ENCODE peak calls at places on chromosomes 2 and 18, in six cellular contexts. H is IMR-90, O is iPS DF 6.9, U is uterus, I is cardiac muscle cell, T is A549. C is an unnamed sample.

GRCh38 chr2:106599540-106599939 is 112.4 kb downstream of the CD8B2 start:
- DNase-seq in H (no peak), O (no peak), U (no peak), I (no peak), T (no peak), C (no peak)

GRCh38 chr2:206452750-206453149 is 9.4 kb downstream of the ADAM23 start:
- DNase-seq in H (peak), O (no peak), U (no peak), I (no peak), T (peak), C (no peak)

GRCh38 chr2:42254186-42254911 is 85.2 kb downstream of the EML4 start:
- DNase-seq in H (peak), O (no peak), U (no peak), I (no peak), T (no peak), C (no peak)

GRCh38 chr18:46477425-46478011 is 179.5 kb downstream of the LOXHD1 start:
- DNase-seq in H (no peak), O (no peak), U (no peak), I (no peak), T (no peak), C (no peak)

GRCh38 chr2:55010915-55011314 is 39.3 kb downstream of the RTN4 start:
- DNase-seq in H (peak), O (no peak), U (no peak), I (no peak), T (peak), C (no peak)

GRCh38 chr2:5373200-5373599 is 319.0 kb upstream of the SOX11 start:
- DNase-seq in H (no peak), O (peak), U (no peak), I (peak), T (no peak), C (no peak)

GRCh38 chr18:8724452-8724851 is 19.1 kb downstream of the MTCL1 start:
- DNase-seq in H (no peak), O (no peak), U (no peak), I (no peak), T (no peak), C (no peak)

GRCh38 chr18:50806208-50806616 is 13.6 kb downstream of the MRO start:
- DNase-seq in H (no peak), O (no peak), U (no peak), I (peak), T (no peak), C (no peak)

GRCh38 chr2:213934560-213934959 is 476.3 kb upstream of the VWC2L start:
- DNase-seq in H (peak), O (peak), U (no peak), I (no peak), T (peak), C (no peak)

GRCh38 chr2:17083902-17084301 is 418.3 kb upstream of the CYRIA start:
- DNase-seq in H (no peak), O (no peak), U (no peak), I (no peak), T (no peak), C (peak)

GRCh38 chr18:32688821-32689220 is 84.0 kb downstream of the KLHL14 start:
- DNase-seq in H (no peak), O (no peak), U (no peak), I (no peak), T (no peak), C (no peak)

GRCh38 chr2:241854342-241855244 is 4.1 kb downstream of the PDCD1 start:
- DNase-seq in H (no peak), O (no peak), U (peak), I (no peak), T (no peak), C (no peak)

GRCh38 chr2:10357770-10358169 is 55.1 kb downstream of the HPCAL1 start:
- DNase-seq in H (no peak), O (no peak), U (no peak), I (no peak), T (no peak), C (no peak)

GRCh38 chr2:177340158-177340557 is 52.4 kb upstream of the AGPS start:
- DNase-seq in H (peak), O (no peak), U (no peak), I (no peak), T (no peak), C (no peak)

GRCh38 chr2:3423492-3424170 is 44.1 kb downstream of the TRAPPC12 start:
- DNase-seq in H (peak), O (peak), U (peak), I (peak), T (peak), C (no peak)

GRCh38 chr18:76932026-76932819 is 109.9 kb downstream of the ZNF236 start:
- DNase-seq in H (peak), O (no peak), U (peak), I (no peak), T (no peak), C (peak)

GRCh38 chr2:114005110-114005783 is 115.4 kb downstream of the ACTR3 start:
- DNase-seq in H (no peak), O (no peak), U (no peak), I (no peak), T (no peak), C (no peak)

GRCh38 chr2:142321706-142322280 is 191.0 kb upstream of the LRP1B start:
- DNase-seq in H (no peak), O (no peak), U (no peak), I (no peak), T (no peak), C (no peak)

GRCh38 chr2:224038830-224039079 is 331 bp downstream of the SERPINE2 start:
- DNase-seq in H (no peak), O (no peak), U (no peak), I (no peak), T (no peak), C (no peak)

GRCh38 chr18:44783371-44783770 is 102.7 kb downstream of the SETBP1 start:
- DNase-seq in H (no peak), O (no peak), U (no peak), I (no peak), T (no peak), C (no peak)

GRCh38 chr2:60560734-60561649 is 7.5 kb upstream of the BCL11A start:
- DNase-seq in H (no peak), O (no peak), U (no peak), I (peak), T (peak), C (no peak)

GRCh38 chr2:156319811-156320490 is 12.6 kb downstream of the NR4A2 start:
- DNase-seq in H (peak), O (no peak), U (peak), I (peak), T (no peak), C (no peak)
- H3K4me3 ChIP-seq in H (peak), O (peak), U (peak), I (peak), T (peak), C (peak)

GRCh38 chr2:161138429-161138828 is 21.8 kb upstream of the TANK start:
- DNase-seq in H (no peak), O (no peak), U (no peak), I (no peak), T (no peak), C (no peak)
- H3K4me3 ChIP-seq in H (no peak), O (no peak), U (no peak), I (no peak), T (peak), C (no peak)

GRCh38 chr18:35949090-35949489 is 23.4 kb upstream of the RMP24 start:
- DNase-seq in H (no peak), O (no peak), U (no peak), I (no peak), T (no peak), C (no peak)
- H3K4me3 ChIP-seq in H (no peak), O (peak), U (no peak), I (no peak), T (no peak), C (no peak)

GRCh38 chr2:174596994-174597346 is 634 bp downstream of the WIPF1 start:
- DNase-seq in H (peak), O (no peak), U (no peak), I (no peak), T (no peak), C (no peak)

GRCh38 chr2:174593574-174594203 is 3.9 kb downstream of the WIPF1 start:
- DNase-seq in H (peak), O (no peak), U (no peak), I (no peak), T (no peak), C (no peak)

GRCh38 chr2:174595904-174596397 is 1.7 kb downstream of the WIPF1 start:
- DNase-seq in H (no peak), O (no peak), U (no peak), I (no peak), T (no peak), C (no peak)

GRCh38 chr2:174594451-174594850 is 3.2 kb downstream of the WIPF1 start:
- DNase-seq in H (no peak), O (no peak), U (no peak), I (no peak), T (no peak), C (no peak)

DNA sequence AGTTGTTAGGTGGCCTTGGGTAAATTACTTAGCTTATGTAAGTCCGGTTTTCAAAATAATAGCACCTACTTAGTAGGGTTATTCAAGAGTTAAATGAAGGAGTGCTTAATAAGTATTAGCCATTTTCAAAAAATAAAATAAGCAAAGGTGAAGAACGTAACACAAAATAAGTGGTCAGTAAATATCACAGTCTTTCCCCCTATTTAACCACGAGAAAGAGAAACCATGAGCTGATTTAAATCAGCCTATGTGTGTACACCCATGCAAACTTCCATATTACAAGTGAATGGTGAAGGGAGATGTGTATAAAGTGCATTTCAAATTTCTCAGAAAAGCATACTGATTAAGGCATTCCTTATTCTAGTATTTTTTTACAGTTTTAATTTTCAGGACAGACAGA is 2.2 kb downstream of the WIPF1 start:
- DNase-seq in H (no peak), O (no peak), U (no peak), I (no peak), T (no peak), C (no peak)
- H3K4me3 ChIP-seq in H (no peak), O (no peak), U (no peak), I (no peak), T (no peak), C (no peak)

GRCh38 chr2:163347982-163348842 is 387.6 kb downstream of the FIGN start:
- DNase-seq in H (peak), O (peak), U (peak), I (peak), T (peak), C (peak)
- H3K4me3 ChIP-seq in H (peak), O (peak), U (peak), I (no peak), T (peak), C (peak)

DNA sequence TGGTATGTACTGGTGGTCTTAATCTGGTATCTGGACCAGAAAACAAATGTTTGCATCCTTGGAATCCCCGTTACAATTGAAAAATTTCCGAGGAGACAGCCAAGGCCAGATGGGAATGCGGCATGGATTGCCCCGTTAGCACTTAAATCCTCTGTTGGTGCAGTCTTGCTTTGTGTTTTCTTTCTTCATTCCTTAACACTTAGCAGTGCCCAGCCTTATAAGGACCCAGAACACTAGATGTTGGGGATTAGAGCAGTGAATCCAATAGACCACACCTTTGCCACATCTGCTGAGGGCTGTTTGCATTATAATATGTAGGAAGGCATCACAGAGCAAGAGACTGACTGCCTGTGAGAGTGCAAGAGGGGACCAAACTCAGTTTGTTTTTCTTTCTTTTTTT is 12.8 kb upstream of the ZNF532 start:
- DNase-seq in H (no peak), O (no peak), U (no peak), I (no peak), T (no peak), C (no peak)
- H3K4me3 ChIP-seq in H (no peak), O (no peak), U (no peak), I (no peak), T (no peak), C (no peak)

DNA sequence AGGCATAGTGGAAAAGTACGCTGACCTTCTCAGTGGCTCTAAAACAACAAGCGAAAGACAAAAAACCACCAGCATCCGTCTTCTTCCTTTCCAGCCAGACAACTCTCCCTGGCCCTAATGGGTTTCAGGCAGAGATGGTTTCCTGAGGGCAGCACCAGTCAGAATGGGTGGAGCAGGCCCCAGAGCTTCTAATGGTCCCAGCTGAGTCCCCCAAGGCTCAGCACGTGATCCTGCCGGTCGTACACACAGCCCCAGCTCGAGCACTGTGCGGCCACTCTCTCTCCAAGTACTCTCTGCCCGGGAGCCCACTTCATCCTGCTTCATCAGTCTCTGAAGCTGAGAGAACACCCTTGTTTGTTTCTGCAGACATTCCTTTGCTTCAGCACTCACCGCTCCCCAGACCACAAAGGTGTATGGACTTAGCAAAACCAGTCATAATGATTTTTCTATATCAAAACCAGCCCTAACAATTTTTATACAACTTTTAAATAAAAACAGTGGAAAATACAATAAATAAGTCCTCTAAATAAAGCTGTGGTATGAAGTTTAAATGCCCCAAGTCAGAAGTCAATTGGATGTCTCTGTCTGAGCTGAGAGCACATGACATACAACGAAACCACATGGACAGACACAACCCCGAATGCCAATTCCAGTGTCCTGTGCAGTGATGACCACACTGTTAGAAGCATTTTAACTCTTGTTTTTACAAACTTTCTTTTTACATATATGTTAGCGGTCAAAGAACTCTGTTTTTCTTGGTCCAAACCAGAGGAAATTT is 63.9 kb downstream of the PARD6G start:
- DNase-seq in H (no peak), O (no peak), U (no peak), I (no peak), T (no peak), C (no peak)
- H3K4me3 ChIP-seq in H (no peak), O (no peak), U (no peak), I (no peak), T (no peak), C (no peak)

C was measured in skeletal muscle cell.